ENCODE peak calls at places on chromosomes 1 and 21, in ten cellular contexts. One of them, this sample, is unnamed.

GRCh38 chr21:36473203-36473602 is 6.7 kb downstream of the CLDN14 start:
- DNase-seq in pancreas: no peak
- DNase-seq in right cardiac atrium: no peak
- DNase-seq in SJCRH30: no peak
- DNase-seq in heart left ventricle: no peak
- DNase-seq in CD8-positive, alpha-beta T cell: no peak
- DNase-seq in tibial artery: no peak
- DNase-seq in CD4-positive, alpha-beta memory T cell: no peak
- DNase-seq in A673: no peak
- DNase-seq in left lung: no peak
- DNase-seq in this sample: no peak

GRCh38 chr1:99170516-99170915 is 93.8 kb upstream of the PLPPR4 start:
- DNase-seq in pancreas: no peak
- DNase-seq in right cardiac atrium: no peak
- DNase-seq in SJCRH30: no peak
- DNase-seq in heart left ventricle: no peak
- DNase-seq in CD8-positive, alpha-beta T cell: no peak
- DNase-seq in tibial artery: no peak
- DNase-seq in CD4-positive, alpha-beta memory T cell: no peak
- DNase-seq in A673: no peak
- DNase-seq in left lung: no peak
- DNase-seq in this sample: no peak

GRCh38 chr1:225998560-225999226 is 450 bp downstream of the SDE2 start:
- DNase-seq in pancreas: no peak
- DNase-seq in right cardiac atrium: no peak
- DNase-seq in SJCRH30: no peak
- DNase-seq in heart left ventricle: no peak
- DNase-seq in CD8-positive, alpha-beta T cell: no peak
- DNase-seq in tibial artery: no peak
- DNase-seq in CD4-positive, alpha-beta memory T cell: no peak
- DNase-seq in A673: no peak
- DNase-seq in left lung: no peak
- DNase-seq in this sample: no peak

GRCh38 chr1:109807398-109807795 is 43.7 kb upstream of the EPS8L3 start:
- DNase-seq in pancreas: no peak
- DNase-seq in right cardiac atrium: no peak
- DNase-seq in SJCRH30: peak; percentile 50
- DNase-seq in heart left ventricle: no peak
- DNase-seq in CD8-positive, alpha-beta T cell: no peak
- DNase-seq in tibial artery: no peak
- DNase-seq in CD4-positive, alpha-beta memory T cell: no peak
- DNase-seq in A673: no peak
- DNase-seq in left lung: no peak
- DNase-seq in this sample: no peak

GRCh38 chr1:170407138-170407537 is 124.8 kb upstream of the GORAB start:
- DNase-seq in pancreas: no peak
- DNase-seq in right cardiac atrium: no peak
- DNase-seq in SJCRH30: no peak
- DNase-seq in heart left ventricle: no peak
- DNase-seq in CD8-positive, alpha-beta T cell: no peak
- DNase-seq in tibial artery: no peak
- DNase-seq in CD4-positive, alpha-beta memory T cell: no peak
- DNase-seq in A673: no peak
- DNase-seq in left lung: no peak
- DNase-seq in this sample: no peak

GRCh38 chr1:43786975-43787374 is 79.6 kb downstream of the ST3GAL3 start:
- DNase-seq in pancreas: no peak
- DNase-seq in right cardiac atrium: no peak
- DNase-seq in SJCRH30: peak; percentile 24
- DNase-seq in heart left ventricle: peak; percentile 35
- DNase-seq in CD8-positive, alpha-beta T cell: no peak
- DNase-seq in tibial artery: no peak
- DNase-seq in CD4-positive, alpha-beta memory T cell: no peak
- DNase-seq in A673: no peak
- DNase-seq in left lung: no peak
- DNase-seq in this sample: no peak

GRCh38 chr1:17167783-17168479 is 37.0 kb upstream of the PADI1 start:
- DNase-seq in pancreas: no peak
- DNase-seq in right cardiac atrium: no peak
- DNase-seq in SJCRH30: peak; percentile 45
- DNase-seq in heart left ventricle: no peak
- DNase-seq in CD8-positive, alpha-beta T cell: no peak
- DNase-seq in tibial artery: no peak
- DNase-seq in CD4-positive, alpha-beta memory T cell: no peak
- DNase-seq in A673: no peak
- DNase-seq in left lung: no peak
- DNase-seq in this sample: no peak

GRCh38 chr1:208154679-208155078 is 89.5 kb downstream of the PLXNA2 start:
- DNase-seq in pancreas: peak; percentile 49
- DNase-seq in right cardiac atrium: peak; percentile 77
- DNase-seq in SJCRH30: no peak
- DNase-seq in heart left ventricle: no peak
- DNase-seq in CD8-positive, alpha-beta T cell: no peak
- DNase-seq in tibial artery: no peak
- DNase-seq in CD4-positive, alpha-beta memory T cell: no peak
- DNase-seq in A673: no peak
- DNase-seq in left lung: no peak
- DNase-seq in this sample: no peak

GRCh38 chr1:154534263-154534844 is 24.1 kb downstream of the UBE2Q1 start:
- DNase-seq in pancreas: no peak
- DNase-seq in right cardiac atrium: no peak
- DNase-seq in SJCRH30: peak; percentile 19
- DNase-seq in heart left ventricle: no peak
- DNase-seq in CD8-positive, alpha-beta T cell: no peak
- DNase-seq in tibial artery: no peak
- DNase-seq in CD4-positive, alpha-beta memory T cell: no peak
- DNase-seq in A673: peak; percentile 19
- DNase-seq in left lung: no peak
- DNase-seq in this sample: no peak

GRCh38 chr1:50175711-50176562 is 67.2 kb downstream of the ELAVL4 start:
- DNase-seq in pancreas: no peak
- DNase-seq in right cardiac atrium: no peak
- DNase-seq in SJCRH30: no peak
- DNase-seq in heart left ventricle: no peak
- DNase-seq in CD8-positive, alpha-beta T cell: no peak
- DNase-seq in tibial artery: no peak
- DNase-seq in CD4-positive, alpha-beta memory T cell: no peak
- DNase-seq in A673: no peak
- DNase-seq in left lung: no peak
- DNase-seq in this sample: no peak

GRCh38 chr1:11982010-11982392 is 1.8 kb downstream of the MFN2 start:
- DNase-seq in pancreas: no peak
- DNase-seq in right cardiac atrium: no peak
- DNase-seq in SJCRH30: no peak
- DNase-seq in heart left ventricle: no peak
- DNase-seq in CD8-positive, alpha-beta T cell: no peak
- DNase-seq in tibial artery: no peak
- DNase-seq in CD4-positive, alpha-beta memory T cell: no peak
- DNase-seq in A673: no peak
- DNase-seq in left lung: no peak
- DNase-seq in this sample: no peak

GRCh38 chr1:155643230-155643629 is 33.2 kb downstream of the MSTO1 start:
- DNase-seq in pancreas: no peak
- DNase-seq in right cardiac atrium: no peak
- DNase-seq in SJCRH30: no peak
- DNase-seq in heart left ventricle: no peak
- DNase-seq in CD8-positive, alpha-beta T cell: no peak
- DNase-seq in tibial artery: no peak
- DNase-seq in CD4-positive, alpha-beta memory T cell: no peak
- DNase-seq in A673: no peak
- DNase-seq in left lung: no peak
- DNase-seq in this sample: no peak

GRCh38 chr1:37828410-37829074 is 20.5 kb upstream of the YRDC start:
- DNase-seq in pancreas: no peak
- DNase-seq in right cardiac atrium: no peak
- DNase-seq in SJCRH30: no peak
- DNase-seq in heart left ventricle: no peak
- DNase-seq in CD8-positive, alpha-beta T cell: no peak
- DNase-seq in tibial artery: no peak
- DNase-seq in CD4-positive, alpha-beta memory T cell: no peak
- DNase-seq in A673: no peak
- DNase-seq in left lung: no peak
- DNase-seq in this sample: no peak

GRCh38 chr1:53735261-53735660 is 3.7 kb downstream of the GLIS1 start:
- DNase-seq in pancreas: no peak
- DNase-seq in right cardiac atrium: no peak
- DNase-seq in SJCRH30: no peak
- DNase-seq in heart left ventricle: no peak
- DNase-seq in CD8-positive, alpha-beta T cell: no peak
- DNase-seq in tibial artery: no peak
- DNase-seq in CD4-positive, alpha-beta memory T cell: no peak
- DNase-seq in A673: no peak
- DNase-seq in left lung: no peak
- DNase-seq in this sample: no peak

GRCh38 chr1:189434461-189434860 is 1043.2 kb downstream of the BRINP3 start:
- DNase-seq in pancreas: no peak
- DNase-seq in right cardiac atrium: no peak
- DNase-seq in SJCRH30: no peak
- DNase-seq in heart left ventricle: no peak
- DNase-seq in CD8-positive, alpha-beta T cell: no peak
- DNase-seq in tibial artery: no peak
- DNase-seq in CD4-positive, alpha-beta memory T cell: no peak
- DNase-seq in A673: no peak
- DNase-seq in left lung: no peak
- DNase-seq in this sample: no peak

GRCh38 chr21:25402134-25402957 is 204.9 kb downstream of the MRPL39 start:
- DNase-seq in pancreas: no peak
- DNase-seq in right cardiac atrium: no peak
- DNase-seq in SJCRH30: no peak
- DNase-seq in heart left ventricle: no peak
- DNase-seq in CD8-positive, alpha-beta T cell: no peak
- DNase-seq in tibial artery: no peak
- DNase-seq in CD4-positive, alpha-beta memory T cell: no peak
- DNase-seq in A673: no peak
- DNase-seq in left lung: no peak
- DNase-seq in this sample: no peak

GRCh38 chr1:207103892-207104373 is at the start of gene C4BPA:
- DNase-seq in pancreas: no peak
- DNase-seq in right cardiac atrium: no peak
- DNase-seq in SJCRH30: no peak
- DNase-seq in heart left ventricle: no peak
- DNase-seq in CD8-positive, alpha-beta T cell: no peak
- DNase-seq in tibial artery: no peak
- DNase-seq in CD4-positive, alpha-beta memory T cell: no peak
- DNase-seq in A673: no peak
- DNase-seq in left lung: no peak
- DNase-seq in this sample: no peak

GRCh38 chr1:115331531-115332331 is 6.3 kb downstream of the NGF start:
- DNase-seq in pancreas: no peak
- DNase-seq in right cardiac atrium: no peak
- DNase-seq in SJCRH30: no peak
- DNase-seq in heart left ventricle: no peak
- DNase-seq in CD8-positive, alpha-beta T cell: no peak
- DNase-seq in tibial artery: no peak
- DNase-seq in CD4-positive, alpha-beta memory T cell: no peak
- DNase-seq in A673: no peak
- DNase-seq in left lung: no peak
- DNase-seq in this sample: no peak

DNA sequence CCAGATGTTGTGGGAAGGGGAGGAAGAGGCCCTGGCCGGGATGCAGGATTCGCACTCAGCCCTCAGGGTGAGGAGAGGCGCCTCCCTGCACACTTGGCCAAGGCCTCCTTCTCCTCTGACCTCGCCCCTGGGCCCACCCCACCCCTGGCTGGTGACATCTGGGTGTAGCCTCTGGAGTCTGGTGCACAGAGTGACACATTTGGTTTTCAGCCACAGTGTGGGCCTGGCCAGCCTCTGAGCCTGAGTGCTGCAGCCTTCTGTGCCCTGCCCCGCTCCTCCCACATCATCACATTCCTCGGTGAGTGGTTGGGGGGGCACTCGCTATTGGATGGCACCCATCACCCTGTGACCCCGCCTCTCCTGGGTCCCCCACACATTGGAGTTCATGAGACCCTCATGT is 45.8 kb downstream of the PRDM16 start:
- DNase-seq in pancreas: peak; percentile 58
- DNase-seq in right cardiac atrium: no peak
- DNase-seq in SJCRH30: no peak
- DNase-seq in heart left ventricle: no peak
- DNase-seq in CD8-positive, alpha-beta T cell: no peak
- DNase-seq in tibial artery: no peak
- DNase-seq in CD4-positive, alpha-beta memory T cell: no peak
- DNase-seq in A673: no peak
- DNase-seq in left lung: no peak
- DNase-seq in this sample: no peak
- H3K9me3 ChIP-seq in pancreas: no peaks in the 10 kb centered on the region
- H3K9me3 ChIP-seq in right cardiac atrium: no peaks in the 10 kb centered on the region
- H3K9me3 ChIP-seq in SJCRH30: no peaks in the 10 kb centered on the region
- H3K9me3 ChIP-seq in heart left ventricle: no peaks in the 10 kb centered on the region
- H3K9me3 ChIP-seq in CD8-positive, alpha-beta T cell: no peaks in the 10 kb centered on the region
- H3K9me3 ChIP-seq in tibial artery: no peaks in the 10 kb centered on the region
- H3K9me3 ChIP-seq in CD4-positive, alpha-beta memory T cell: no peaks in the 10 kb centered on the region
- H3K9me3 ChIP-seq in A673: no peaks in the 10 kb centered on the region
- H3K9me3 ChIP-seq in left lung: no peaks in the 10 kb centered on the region
- H3K9me3 ChIP-seq in this sample: no peaks in the 10 kb centered on the region

DNA sequence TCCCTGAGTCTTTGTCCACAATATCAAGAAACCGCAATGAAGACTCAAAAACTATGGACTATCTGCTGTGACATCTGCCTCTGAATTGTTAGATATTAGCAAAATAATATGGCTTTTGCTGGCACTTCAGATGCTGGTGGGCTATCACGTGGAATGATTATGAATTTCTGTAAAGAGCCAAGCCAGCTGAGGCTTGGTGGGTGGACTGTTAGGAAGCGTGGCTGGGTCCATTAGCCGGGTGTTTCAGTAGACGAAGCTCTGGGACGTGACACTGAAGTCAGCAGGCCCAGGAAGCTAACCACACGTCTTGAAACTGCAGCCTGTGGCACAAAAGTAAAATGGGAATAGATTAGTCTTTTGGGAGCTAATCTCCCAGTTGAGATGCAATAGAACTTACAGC is 780.0 kb upstream of the TPTE start:
- DNase-seq in pancreas: no peak
- DNase-seq in right cardiac atrium: no peak
- DNase-seq in SJCRH30: no peak
- DNase-seq in heart left ventricle: no peak
- DNase-seq in CD8-positive, alpha-beta T cell: no peak
- DNase-seq in tibial artery: no peak
- DNase-seq in CD4-positive, alpha-beta memory T cell: no peak
- DNase-seq in A673: no peak
- DNase-seq in left lung: no peak
- DNase-seq in this sample: no peak
- H3K9me3 ChIP-seq in pancreas: no peaks in the 10 kb centered on the region
- H3K9me3 ChIP-seq in right cardiac atrium: no peaks in the 10 kb centered on the region
- H3K9me3 ChIP-seq in SJCRH30: no peaks in the 10 kb centered on the region
- H3K9me3 ChIP-seq in heart left ventricle: no peaks in the 10 kb centered on the region
- H3K9me3 ChIP-seq in CD8-positive, alpha-beta T cell: peaks cover 9% of the 10 kb centered on the region
- H3K9me3 ChIP-seq in tibial artery: peaks cover 3% of the 10 kb centered on the region
- H3K9me3 ChIP-seq in CD4-positive, alpha-beta memory T cell: no peaks in the 10 kb centered on the region
- H3K9me3 ChIP-seq in A673: peaks cover 83% of the 10 kb centered on the region
- H3K9me3 ChIP-seq in left lung: peaks cover 5% of the 10 kb centered on the region
- H3K9me3 ChIP-seq in this sample: no peaks in the 10 kb centered on the region

GRCh38 chr1:5918275-5918649 is 74.0 kb downstream of the NPHP4 start:
- DNase-seq in pancreas: no peak
- DNase-seq in right cardiac atrium: no peak
- DNase-seq in SJCRH30: no peak
- DNase-seq in heart left ventricle: no peak
- DNase-seq in CD8-positive, alpha-beta T cell: no peak
- DNase-seq in tibial artery: no peak
- DNase-seq in CD4-positive, alpha-beta memory T cell: no peak
- DNase-seq in A673: no peak
- DNase-seq in left lung: no peak
- DNase-seq in this sample: no peak
- H3K9me3 ChIP-seq in pancreas: no peaks in the 10 kb centered on the region
- H3K9me3 ChIP-seq in right cardiac atrium: no peaks in the 10 kb centered on the region
- H3K9me3 ChIP-seq in SJCRH30: no peaks in the 10 kb centered on the region
- H3K9me3 ChIP-seq in heart left ventricle: no peaks in the 10 kb centered on the region
- H3K9me3 ChIP-seq in CD8-positive, alpha-beta T cell: no peaks in the 10 kb centered on the region
- H3K9me3 ChIP-seq in tibial artery: no peaks in the 10 kb centered on the region
- H3K9me3 ChIP-seq in CD4-positive, alpha-beta memory T cell: no peaks in the 10 kb centered on the region
- H3K9me3 ChIP-seq in A673: no peaks in the 10 kb centered on the region
- H3K9me3 ChIP-seq in left lung: no peaks in the 10 kb centered on the region
- H3K9me3 ChIP-seq in this sample: no peaks in the 10 kb centered on the region

GRCh38 chr1:181630838-181631237 is 147.5 kb downstream of the CACNA1E start:
- DNase-seq in pancreas: peak; percentile 40
- DNase-seq in right cardiac atrium: no peak
- DNase-seq in SJCRH30: no peak
- DNase-seq in heart left ventricle: no peak
- DNase-seq in CD8-positive, alpha-beta T cell: no peak
- DNase-seq in tibial artery: no peak
- DNase-seq in CD4-positive, alpha-beta memory T cell: no peak
- DNase-seq in A673: no peak
- DNase-seq in left lung: no peak
- DNase-seq in this sample: no peak
- H3K9me3 ChIP-seq in pancreas: no peaks in the 10 kb centered on the region
- H3K9me3 ChIP-seq in right cardiac atrium: no peaks in the 10 kb centered on the region
- H3K9me3 ChIP-seq in SJCRH30: no peaks in the 10 kb centered on the region
- H3K9me3 ChIP-seq in heart left ventricle: no peaks in the 10 kb centered on the region
- H3K9me3 ChIP-seq in CD8-positive, alpha-beta T cell: no peaks in the 10 kb centered on the region
- H3K9me3 ChIP-seq in tibial artery: no peaks in the 10 kb centered on the region
- H3K9me3 ChIP-seq in CD4-positive, alpha-beta memory T cell: no peaks in the 10 kb centered on the region
- H3K9me3 ChIP-seq in A673: no peaks in the 10 kb centered on the region
- H3K9me3 ChIP-seq in left lung: no peaks in the 10 kb centered on the region
- H3K9me3 ChIP-seq in this sample: no peaks in the 10 kb centered on the region